ENCODE peak calls at places on chromosomes 1 and 21, in ten cellular contexts. U, N, L, E, R, T, Z, Q, V and H are unnamed samples.

GRCh38 chr1:179166663-179167417 is 62.6 kb downstream of the ABL2 start:
- DNase-seq in Z (no peak), N (no peak), Q (no peak), V (no peak), L (no peak), U (no peak), E (peak), R (no peak), T (no peak), H (no peak)

GRCh38 chr1:84539972-84540371 is 33.6 kb upstream of the GNG5 start:
- DNase-seq in T (no peak), Z (no peak), V (no peak), E (no peak), R (no peak), L (no peak), Q (no peak), N (no peak), U (no peak), H (no peak)

GRCh38 chr1:11790880-11791715 is 14.7 kb downstream of the MTHFR start:
- DNase-seq in U (no peak), E (peak), R (peak), V (no peak), Z (peak), T (no peak), Q (no peak), L (no peak), N (no peak), H (no peak)

GRCh38 chr1:109277434-109278204 is 5.3 kb downstream of the PSRC1 start:
- DNase-seq in Z (no peak), E (no peak), L (peak), V (peak), U (peak), Q (peak), N (peak), R (peak), T (peak), H (peak)

GRCh38 chr1:19643113-19643512 is 998 bp upstream of the NBL1 start:
- DNase-seq in T (no peak), N (no peak), Q (no peak), E (no peak), L (no peak), U (no peak), V (no peak), R (no peak), Z (no peak), H (no peak)

GRCh38 chr21:43817157-43818086 is 28.0 kb downstream of the RRP1 start:
- DNase-seq in Q (no peak), U (no peak), N (no peak), Z (no peak), R (no peak), E (no peak), T (no peak), L (no peak), V (no peak), H (no peak)

GRCh38 chr1:115828101-115829022 is 12.6 kb downstream of the NHLH2 start:
- DNase-seq in E (no peak), T (no peak), R (no peak), L (peak), V (no peak), N (no peak), Z (no peak), U (no peak), Q (peak), H (peak)

GRCh38 chr21:28431527-28432200 is 561.0 kb downstream of the LTN1 start:
- DNase-seq in U (no peak), L (no peak), E (no peak), N (no peak), T (no peak), Z (no peak), Q (no peak), V (no peak), R (no peak), H (no peak)

GRCh38 chr1:8075511-8076051 is 49.5 kb upstream of the ERRFI1 start:
- DNase-seq in N (no peak), Q (no peak), T (no peak), L (no peak), E (no peak), Z (no peak), R (no peak), V (no peak), U (no peak), H (no peak)

GRCh38 chr1:44787506-44787905 is 464 bp downstream of the BEST4 start:
- DNase-seq in R (no peak), T (no peak), Q (no peak), U (no peak), N (no peak), E (no peak), V (no peak), Z (no peak), L (no peak), H (no peak)

GRCh38 chr21:40176732-40177131 is 309.5 kb downstream of the PCP4 start:
- DNase-seq in U (no peak), Z (no peak), E (no peak), L (no peak), Q (no peak), N (no peak), R (no peak), V (no peak), T (no peak), H (peak)

GRCh38 chr1:229736376-229736775 is 110.3 kb downstream of the URB2 start:
- DNase-seq in T (no peak), V (no peak), E (no peak), Q (no peak), Z (no peak), U (no peak), N (no peak), L (no peak), R (no peak), H (no peak)

GRCh38 chr1:229730573-229730972 is 104.5 kb downstream of the URB2 start:
- DNase-seq in E (no peak), Z (no peak), T (no peak), N (no peak), U (no peak), Q (no peak), L (no peak), R (no peak), V (no peak), H (no peak)
- TF ChIP-seq CTCF in E (no peak), Z (no peak), T (no peak), N (no peak), U (no peak), Q (no peak), L (no peak), R (no peak), V (no peak), H (no peak)

DNA sequence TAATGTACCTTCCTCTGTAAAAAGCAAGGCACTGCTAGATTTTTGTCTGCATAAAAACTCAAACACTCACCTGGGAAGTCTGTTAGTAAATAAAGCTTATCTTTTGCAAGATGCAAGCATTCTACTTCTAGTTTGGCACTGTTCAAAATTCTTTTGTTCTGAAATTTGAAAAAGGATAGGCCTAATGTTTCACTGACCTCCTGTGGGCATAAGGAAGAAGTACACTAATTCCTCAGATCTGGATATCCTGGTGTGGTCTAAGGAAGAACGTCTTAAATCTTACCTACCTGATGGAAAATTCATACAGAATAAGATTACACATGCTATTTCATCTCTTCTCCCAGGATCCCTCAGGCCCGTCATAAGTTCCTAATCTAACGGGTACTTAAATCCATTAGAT is 93.5 kb upstream of the CAMK1G start:
- DNase-seq in U (no peak), E (no peak), V (no peak), Q (no peak), T (no peak), R (no peak), N (no peak), Z (no peak), L (no peak), H (no peak)
- TF ChIP-seq CTCF in U (no peak), E (peak), V (no peak), Q (peak), T (no peak), R (peak), N (peak), Z (no peak), L (peak), H (peak)

GRCh38 chr1:192316692-192317091 is at the start of gene RGS21:
- DNase-seq in V (no peak), R (no peak), Z (no peak), Q (no peak), N (no peak), L (no peak), E (no peak), U (no peak), T (no peak), H (no peak)

GRCh38 chr1:192311281-192311680 is 5.5 kb upstream of the RGS21 start:
- DNase-seq in U (no peak), E (peak), N (no peak), R (no peak), Z (peak), V (no peak), L (no peak), T (no peak), Q (no peak), H (no peak)
- TF ChIP-seq CTCF in U (peak), E (peak), N (peak), R (peak), Z (peak), V (no peak), L (no peak), T (no peak), Q (peak), H (no peak)

GRCh38 chr1:201542166-201543045 is 3.5 kb downstream of the NAV1 start:
- DNase-seq in E (no peak), U (no peak), Z (no peak), R (no peak), T (no peak), V (no peak), L (no peak), Q (no peak), N (no peak), H (no peak)

GRCh38 chr1:201544710-201545109 is 5.8 kb downstream of the NAV1 start:
- DNase-seq in V (no peak), T (no peak), N (no peak), Q (no peak), E (no peak), Z (no peak), U (no peak), R (no peak), L (no peak), H (no peak)

GRCh38 chr1:201543871-201544521 is 5.1 kb downstream of the NAV1 start:
- DNase-seq in T (no peak), Q (no peak), L (no peak), V (no peak), Z (no peak), R (no peak), U (no peak), E (no peak), N (no peak), H (peak)

GRCh38 chr1:201540846-201541735 is 2.2 kb downstream of the NAV1 start:
- DNase-seq in Q (no peak), U (no peak), V (no peak), T (no peak), Z (no peak), R (no peak), N (no peak), E (no peak), L (no peak), H (no peak)

DNA sequence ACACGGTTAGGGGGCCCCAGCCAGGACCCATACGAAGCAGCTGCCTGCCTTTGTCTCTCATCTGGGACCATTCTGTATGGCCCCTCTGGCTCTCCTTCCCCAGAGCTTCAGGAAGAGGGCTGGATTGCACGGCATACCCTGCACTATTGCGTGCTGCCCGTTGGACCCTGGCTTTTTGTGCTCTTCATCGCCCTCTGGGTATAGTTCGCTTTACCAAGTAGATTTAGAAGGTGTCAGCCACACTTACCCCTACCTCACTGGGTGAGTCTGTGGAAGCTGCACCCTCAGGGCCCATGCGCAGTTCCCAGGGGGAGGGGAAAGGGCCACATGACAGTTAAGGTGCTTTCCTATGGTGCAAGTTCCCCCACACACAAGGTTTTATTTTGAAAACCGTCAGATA is 7.2 kb downstream of the NAV1 start:
- DNase-seq in N (no peak), R (no peak), E (no peak), U (peak), T (peak), V (no peak), L (no peak), Z (no peak), Q (no peak), H (no peak)
- TF ChIP-seq CTCF in N (peak), R (no peak), E (no peak), U (peak), T (no peak), V (no peak), L (no peak), Z (no peak), Q (no peak), H (no peak)

GRCh38 chr1:68162761-68163160 is 69.6 kb downstream of the WLS start:
- DNase-seq in E (no peak), V (no peak), U (no peak), R (no peak), Q (no peak), N (no peak), L (no peak), Z (no peak), T (no peak), H (no peak)
- TF ChIP-seq CTCF in E (peak), V (no peak), U (no peak), R (no peak), Q (no peak), N (peak), L (no peak), Z (peak), T (no peak), H (no peak)

GRCh38 chr1:153649137-153649866 is 9.2 kb upstream of the SNAPIN start:
- DNase-seq in V (peak), E (no peak), R (no peak), Z (no peak), N (no peak), L (no peak), U (no peak), T (no peak), Q (no peak), H (no peak)

GRCh38 chr1:153651771-153652170 is 6.7 kb upstream of the SNAPIN start:
- DNase-seq in T (no peak), Q (no peak), L (no peak), N (no peak), V (no peak), Z (no peak), U (no peak), R (no peak), E (no peak), H (no peak)

GRCh38 chr1:153647375-153647714 is 11.2 kb upstream of the SNAPIN start:
- DNase-seq in Z (no peak), T (no peak), E (no peak), Q (no peak), L (no peak), U (no peak), R (no peak), N (no peak), V (no peak), H (no peak)

GRCh38 chr1:153648000-153648643 is 10.4 kb upstream of the SNAPIN start:
- DNase-seq in U (no peak), R (no peak), E (no peak), T (no peak), Q (no peak), V (no peak), N (no peak), L (no peak), Z (no peak), H (no peak)

DNA sequence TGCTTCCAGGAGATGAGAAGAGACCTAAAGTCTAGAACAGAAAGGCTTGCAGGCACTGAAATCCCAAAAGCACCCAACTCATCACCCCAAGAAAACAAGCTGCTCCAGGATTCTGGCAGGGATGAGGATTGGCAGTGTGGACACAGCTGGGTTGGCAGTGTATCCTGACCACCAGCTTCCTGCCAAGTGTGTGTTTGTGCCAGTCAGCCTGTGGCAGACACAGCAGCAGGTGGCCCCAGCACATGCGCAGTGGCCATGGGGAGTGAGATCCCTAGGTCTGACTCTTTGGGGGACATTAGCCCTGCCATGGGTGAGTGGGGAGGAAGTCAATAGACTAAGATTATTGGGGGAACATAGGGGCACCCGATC is 8.7 kb upstream of the SNAPIN start:
- DNase-seq in T (no peak), N (no peak), Q (no peak), Z (no peak), V (no peak), U (no peak), L (no peak), E (no peak), R (no peak), H (no peak)
- TF ChIP-seq CTCF in T (no peak), N (no peak), Q (no peak), Z (no peak), V (no peak), U (no peak), L (no peak), E (no peak), R (no peak), H (no peak)